ENCODE peak calls at places on chromosome 16, in seven cellular contexts. B, F, P, O, D, J and A are unnamed samples. For H3K4me1, the result is how much of the 10 kb centered on the place peaks cover.

GRCh38 chr16:66188786-66189725 is 177.4 kb upstream of the CDH5 start:
- DNase-seq in D (no peak), J (peak), O (peak), F (no peak), B (no peak), P (no peak), A (no peak)

GRCh38 chr16:76705883-76706282 is 428.7 kb downstream of the CNTNAP4 start:
- DNase-seq in J (peak), P (no peak), B (peak), D (no peak), O (no peak), F (no peak), A (no peak)

GRCh38 chr16:74455213-74455612 is 33.9 kb upstream of the CLEC18B start:
- DNase-seq in F (no peak), P (no peak), B (no peak), D (no peak), O (no peak), J (no peak), A (peak)

GRCh38 chr16:47204736-47205499 is 61.2 kb upstream of the NETO2 start:
- DNase-seq in B (peak), J (no peak), D (no peak), F (peak), P (no peak), O (peak), A (no peak)

GRCh38 chr16:85173981-85174751 is 61.9 kb upstream of the CIBAR2 start:
- DNase-seq in J (peak), D (no peak), P (peak), O (peak), B (peak), F (peak), A (peak)

GRCh38 chr16:85465328-85466307 is 147.5 kb upstream of the GSE1 start:
- DNase-seq in O (no peak), J (peak), B (peak), F (no peak), D (no peak), P (no peak), A (peak)

GRCh38 chr16:57473176-57473840 is 10.8 kb downstream of the POLR2C start:
- DNase-seq in J (no peak), B (no peak), P (no peak), O (no peak), D (no peak), F (no peak), A (no peak)

GRCh38 chr16:75420987-75421819 is 12.1 kb downstream of the CFDP1 start:
- DNase-seq in J (peak), B (no peak), O (peak), D (no peak), P (no peak), F (peak), A (peak)

GRCh38 chr16:65453646-65454045 is 331.8 kb upstream of the CDH11 start:
- DNase-seq in P (no peak), J (no peak), B (no peak), O (peak), F (no peak), D (no peak), A (no peak)

GRCh38 chr16:57871457-57871856 is 69.2 kb upstream of the KIFC3 start:
- DNase-seq in F (no peak), O (no peak), D (no peak), B (peak), P (no peak), J (no peak), A (peak)

GRCh38 chr16:53129281-53130192 is 74.7 kb downstream of the CHD9 start:
- DNase-seq in O (no peak), B (peak), P (no peak), F (peak), D (no peak), J (peak), A (peak)

GRCh38 chr16:88116121-88116900 is 165.1 kb downstream of the BANP start:
- DNase-seq in J (no peak), B (peak), D (no peak), P (no peak), F (no peak), O (no peak), A (peak)
- TF ChIP-seq EZH2 in J (no peak), B (no peak), D (no peak), P (no peak), F (no peak), O (no peak), A (no peak)

GRCh38 chr16:868386-868755 is 67.8 kb upstream of the GNG13 start:
- DNase-seq in B (no peak), D (no peak), F (no peak), O (no peak), P (no peak), J (no peak), A (no peak)

GRCh38 chr16:871562-872330 is 71.2 kb upstream of the GNG13 start:
- DNase-seq in D (no peak), F (no peak), B (no peak), P (no peak), O (no peak), J (no peak), A (no peak)

GRCh38 chr16:870856-871561 is 70.5 kb upstream of the GNG13 start:
- DNase-seq in J (no peak), P (no peak), B (no peak), F (no peak), D (no peak), O (no peak), A (no peak)

GRCh38 chr16:868846-869822 is 68.6 kb upstream of the GNG13 start:
- DNase-seq in O (no peak), F (no peak), D (no peak), P (no peak), B (no peak), J (no peak), A (no peak)

DNA sequence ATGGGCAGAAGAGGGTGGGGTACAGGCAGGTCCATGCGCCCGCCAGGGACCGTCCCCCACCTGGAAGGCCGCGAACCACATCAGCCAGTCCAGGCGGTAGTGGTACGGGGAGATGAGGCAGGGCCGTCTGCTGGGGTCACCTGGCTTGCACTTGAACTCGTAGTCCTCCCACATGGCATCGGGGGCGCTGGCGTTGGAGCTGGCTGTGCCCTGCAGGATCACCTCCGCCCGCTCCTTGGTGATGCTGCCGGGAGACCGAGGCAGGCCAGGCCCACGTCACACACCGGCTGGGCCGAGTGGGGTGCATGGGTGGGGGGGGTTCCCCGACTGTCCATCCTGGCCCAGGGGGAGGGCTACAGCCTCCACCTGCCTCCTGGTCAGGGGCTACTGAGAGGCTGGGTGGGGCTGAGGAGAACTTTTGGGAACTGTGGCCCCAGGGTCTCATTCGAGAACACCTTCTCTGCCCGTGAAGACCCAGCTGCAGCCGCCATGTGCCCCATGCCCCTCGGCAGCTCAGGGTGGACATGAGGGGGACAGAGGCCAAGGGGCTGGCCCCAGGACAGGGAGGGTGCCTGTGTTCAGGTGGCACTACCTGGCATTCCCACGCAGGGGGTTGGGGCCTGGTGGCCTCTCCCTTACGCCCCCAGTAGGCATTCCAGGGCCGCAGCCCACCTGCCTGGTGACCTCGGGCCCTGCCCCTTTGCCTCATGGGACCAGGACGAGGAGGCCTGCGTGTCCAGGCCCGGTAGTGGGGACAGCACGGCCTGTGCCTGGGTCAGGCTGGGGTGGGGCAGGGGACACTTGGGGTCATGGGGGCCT is 69.5 kb upstream of the GNG13 start:
- DNase-seq in O (no peak), D (no peak), J (no peak), F (no peak), P (no peak), B (no peak), A (no peak)
- TF ChIP-seq EZH2phosphoT487 in O (no peak), D (no peak), J (no peak), F (no peak), P (no peak), B (no peak), A (no peak)

DNA sequence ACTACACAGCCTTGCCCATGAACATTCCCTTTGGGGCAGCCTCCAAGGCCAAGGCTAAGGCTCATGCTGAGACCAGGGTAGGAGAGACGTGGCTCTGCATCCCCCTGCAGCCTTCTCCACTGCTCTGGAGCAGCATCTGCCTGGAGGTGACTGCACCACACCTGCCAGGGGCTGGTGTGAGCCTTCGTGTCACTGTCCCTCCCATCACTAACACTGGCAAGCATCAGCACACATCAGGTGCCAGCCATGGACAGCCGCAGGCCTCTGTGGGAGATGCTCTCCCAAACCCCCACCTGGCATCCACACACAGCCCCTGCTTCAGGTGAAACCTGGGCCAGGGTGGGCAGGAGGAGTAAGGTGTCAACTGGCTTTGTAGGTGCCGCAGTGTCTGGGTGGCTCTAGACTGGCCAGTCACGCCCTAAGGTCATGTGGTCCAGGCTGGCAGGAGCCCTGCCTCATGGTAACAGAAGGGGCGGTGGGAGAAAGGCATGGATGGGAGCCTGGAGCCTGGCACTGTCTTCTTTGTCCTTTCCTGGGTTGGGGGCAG is 18.1 kb upstream of the MTSS2 start:
- DNase-seq in B (no peak), O (no peak), P (no peak), F (no peak), D (no peak), J (no peak), A (no peak)
- H3K4me1 ChIP-seq in B (under half), O (under half), P (under half), F (under half), D (under half), J (under half), A (half or more)

GRCh38 chr16:86495756-86496261 is 14.5 kb upstream of the FOXF1 start:
- DNase-seq in F (peak), J (no peak), O (peak), D (no peak), B (no peak), P (no peak), A (no peak)

GRCh38 chr16:86498155-86498651 is 12.1 kb upstream of the FOXF1 start:
- DNase-seq in P (no peak), F (no peak), O (peak), J (no peak), B (no peak), D (no peak), A (no peak)

GRCh38 chr16:86496262-86496928 is 13.9 kb upstream of the FOXF1 start:
- DNase-seq in D (no peak), J (no peak), O (peak), B (no peak), F (no peak), P (no peak), A (no peak)

GRCh38 chr16:86497551-86498021 is 12.7 kb upstream of the FOXF1 start:
- DNase-seq in P (no peak), B (no peak), D (no peak), O (peak), J (no peak), F (peak), A (no peak)

DNA sequence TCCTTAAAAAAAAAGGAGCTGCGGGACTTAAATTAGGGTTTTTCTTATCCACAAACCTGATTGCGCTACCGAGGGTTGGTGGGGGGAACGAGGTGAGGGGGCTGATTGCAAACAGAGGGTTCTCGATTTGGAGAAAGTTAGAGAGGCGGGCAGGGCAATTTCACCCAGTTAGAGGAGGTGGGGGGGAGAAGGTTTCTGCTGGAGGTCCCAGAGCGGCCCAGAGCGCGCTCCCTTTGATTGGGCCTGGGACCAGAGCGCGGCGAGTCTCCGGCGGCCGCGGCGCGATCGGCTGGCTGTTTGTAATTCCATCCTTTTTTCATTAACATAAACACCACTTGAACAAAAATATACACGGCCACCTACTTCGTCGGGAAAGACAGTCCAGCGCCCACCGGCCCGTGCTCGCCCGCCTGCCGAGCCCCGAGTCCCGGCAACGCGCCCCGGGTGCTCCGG is 13.4 kb upstream of the FOXF1 start:
- DNase-seq in J (no peak), B (no peak), O (peak), D (no peak), P (no peak), F (peak), A (no peak)
- TF ChIP-seq EZH2 in J (peak), B (no peak), O (peak), D (no peak), P (no peak), F (peak), A (peak)

GRCh38 chr16:590165-590874 is 454 bp downstream of the RAB40C start:
- DNase-seq in F (no peak), P (no peak), B (peak), D (no peak), J (peak), O (peak), A (peak)
- TF ChIP-seq EZH2phosphoT487 in F (no peak), P (no peak), B (no peak), D (no peak), J (no peak), O (no peak), A (no peak)

DNA sequence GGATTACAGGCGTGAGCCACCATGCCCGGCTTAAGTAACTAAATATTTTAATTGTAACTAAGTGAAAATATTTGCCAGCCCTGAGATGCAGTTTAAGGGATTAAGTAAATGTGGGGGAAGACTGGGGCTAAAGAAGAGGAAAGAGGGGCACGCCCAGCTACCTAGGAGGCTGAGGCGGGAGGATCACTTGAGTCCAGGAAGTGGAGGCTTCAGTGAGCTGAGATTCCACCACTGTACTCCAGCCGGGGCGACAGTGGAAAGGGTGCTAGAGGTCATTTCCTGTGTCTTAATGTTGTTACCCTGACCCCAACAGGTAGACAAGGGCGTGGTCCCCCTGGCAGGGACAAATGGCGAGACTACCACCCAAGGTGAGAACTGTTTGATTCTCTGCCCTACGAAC is 2.8 kb downstream of the ALDOA start:
- DNase-seq in F (no peak), B (no peak), P (no peak), J (no peak), O (no peak), D (no peak), A (no peak)
- H3K4me1 ChIP-seq in F (under half), B (under half), P (under half), J (under half), O (under half), D (under half), A (under half)

GRCh38 chr16:8589293-8590160 is 784 bp downstream of the TMEM114 start:
- DNase-seq in D (no peak), F (peak), P (no peak), J (no peak), O (peak), B (no peak), A (no peak)
- TF ChIP-seq EZH2 in D (no peak), F (peak), P (no peak), J (peak), O (peak), B (no peak), A (no peak)

DNA sequence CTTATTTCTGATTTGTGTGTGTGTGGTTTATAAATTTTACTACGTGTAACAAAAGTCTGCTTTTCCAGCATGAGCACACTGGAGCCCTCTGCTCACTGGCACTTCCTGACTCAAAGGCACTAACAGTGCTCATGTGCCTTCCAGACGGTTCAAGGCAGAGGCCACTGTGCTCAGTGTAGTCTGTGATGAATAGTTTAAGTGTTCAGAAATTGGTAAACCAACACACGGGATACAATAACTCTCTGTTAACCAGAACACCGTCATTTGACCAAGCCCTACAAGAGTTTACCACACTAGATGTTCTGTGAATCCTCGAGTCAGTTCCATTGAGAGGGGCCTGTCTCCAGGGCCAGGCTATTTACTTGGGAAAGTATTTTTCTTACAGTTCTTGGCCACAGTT is 191.9 kb downstream of the MRTFB start:
- DNase-seq in F (no peak), O (no peak), B (no peak), P (no peak), D (no peak), J (no peak), A (no peak)
- TF ChIP-seq EZH2phosphoT487 in F (no peak), O (no peak), B (no peak), P (no peak), D (no peak), J (no peak), A (no peak)

DNA sequence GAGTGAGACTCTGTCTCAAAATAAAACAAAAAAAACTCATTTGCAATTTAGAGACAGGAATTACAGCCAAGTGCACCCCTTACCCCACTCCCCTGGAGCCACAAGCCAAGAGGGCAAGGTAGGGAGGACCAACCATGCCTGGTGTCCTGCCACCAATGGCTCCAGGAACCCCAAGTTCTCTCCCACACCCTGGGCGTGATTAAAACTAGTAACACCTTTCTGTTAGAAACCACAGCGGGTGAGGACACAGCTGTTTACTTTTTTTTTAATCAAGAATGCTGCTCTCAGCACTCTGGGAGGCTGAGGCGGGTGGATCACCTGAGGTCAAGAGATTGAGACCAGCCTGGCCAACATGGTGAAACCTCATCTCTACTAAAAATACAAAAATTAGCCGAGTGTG is 38.1 kb downstream of the ANKRD11 start:
- DNase-seq in D (peak), B (no peak), P (no peak), O (no peak), F (no peak), J (no peak), A (no peak)
- H3K4me1 ChIP-seq in D (under half), B (under half), P (under half), O (under half), F (under half), J (under half), A (under half)